ENCODE peak calls at places on chromosomes 12 and 14, in five cellular contexts. V, K, C, U and H are unnamed samples.

GRCh38 chr14:37709419-37710195 is 114.2 kb downstream of the TTC6 start:
- DNase-seq in V (peak; percentile 8), K (peak; percentile 45), U (no peak), C (no peak), H (peak; percentile 28)

GRCh38 chr14:64137657-64138290 is 156.4 kb downstream of the ESR2 start:
- DNase-seq in V (no peak), U (peak; percentile 27), K (no peak), C (no peak), H (peak; percentile 7)

GRCh38 chr14:60250318-60251035 is 1.5 kb downstream of the PPM1A start:
- DNase-seq in V (no peak), U (no peak), C (no peak), K (peak; percentile 45), H (no peak)

GRCh38 chr12:109274381-109274780 is 34.7 kb downstream of the FOXN4 start:
- DNase-seq in U (no peak), K (no peak), V (no peak), C (no peak), H (no peak)

GRCh38 chr14:76314521-76314951 is 61.4 kb upstream of the ESRRB start:
- DNase-seq in V (no peak), C (no peak), U (no peak), K (no peak), H (no peak)

GRCh38 chr12:56081393-56082347 is 1.7 kb downstream of the ERBB3 start:
- DNase-seq in V (no peak), C (no peak), U (no peak), K (no peak), H (no peak)

GRCh38 chr12:98678946-98679610 is 34.0 kb downstream of the APAF1 start:
- DNase-seq in U (no peak), C (no peak), V (no peak), K (no peak), H (no peak)

GRCh38 chr14:77278461-77279230 is 7.6 kb upstream of the NGB start:
- DNase-seq in C (no peak), U (no peak), K (no peak), V (no peak), H (no peak)

GRCh38 chr12:90280033-90280432 is 571.4 kb upstream of the ATP2B1 start:
- DNase-seq in K (peak; percentile 73), U (no peak), C (no peak), V (peak; percentile 82), H (no peak)

GRCh38 chr12:45648070-45648469 is 81.4 kb upstream of the ARID2 start:
- DNase-seq in U (no peak), K (no peak), C (no peak), V (no peak), H (no peak)

GRCh38 chr14:105496831-105497591 is 6.0 kb downstream of the TEDC1 start:
- DNase-seq in U (no peak), K (no peak), V (no peak), C (no peak), H (no peak)

GRCh38 chr14:80202888-80203562 is 8.3 kb downstream of the DIO2 start:
- DNase-seq in U (no peak), C (no peak), K (peak; percentile 6), V (no peak), H (no peak)
- TF ChIP-seq CTCF in U (no peak), C (peak; percentile 68), K (peak; percentile 63), V (no peak), H (peak; percentile 69)

DNA sequence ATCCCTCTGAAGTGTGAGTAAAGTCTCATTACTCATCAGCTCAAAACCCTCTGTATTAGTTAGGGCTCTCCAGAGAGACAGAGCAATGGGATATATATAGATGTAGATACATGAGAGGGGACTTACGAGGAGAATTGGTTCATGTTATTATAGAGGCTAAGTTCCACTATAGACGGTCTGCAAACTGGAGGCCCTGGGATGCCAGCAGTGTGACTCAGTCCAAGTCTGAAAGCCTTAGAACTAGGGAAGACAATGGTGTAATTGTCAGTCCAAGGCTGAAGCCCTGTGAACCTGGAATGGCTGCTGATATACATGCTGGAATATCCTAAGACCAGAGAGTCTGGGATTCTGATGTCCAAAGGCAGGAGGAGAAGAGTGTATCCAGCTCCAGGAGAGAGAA is 57.3 kb upstream of the CEP83 start:
- DNase-seq in K (no peak), C (no peak), V (peak; percentile 9), U (no peak), H (no peak)
- TF ChIP-seq CTCF in K (no peak), C (no peak), V (no peak), U (no peak), H (no peak)

GRCh38 chr14:102293784-102294183 is 11.2 kb downstream of the MOK start:
- DNase-seq in K (no peak), V (no peak), C (no peak), U (no peak), H (no peak)

GRCh38 chr14:102292446-102292845 is 12.5 kb downstream of the MOK start:
- DNase-seq in V (no peak), K (no peak), C (no peak), U (no peak), H (no peak)

GRCh38 chr14:102297436-102298170 is 7.4 kb downstream of the MOK start:
- DNase-seq in K (no peak), V (no peak), C (no peak), U (no peak), H (no peak)

GRCh38 chr14:102295301-102295700 is 9.7 kb downstream of the MOK start:
- DNase-seq in V (no peak), U (no peak), C (no peak), K (peak; percentile 29), H (peak; percentile 35)
- TF ChIP-seq CTCF in V (peak; percentile 31), U (no peak), C (no peak), K (peak; percentile 5), H (peak; percentile 77)

GRCh38 chr14:24011051-24011450 is 22.3 kb downstream of the DHRS4L2 start:
- DNase-seq in V (no peak), C (no peak), K (no peak), U (no peak), H (no peak)

GRCh38 chr14:24013654-24014514 is 25.2 kb downstream of the DHRS4L2 start:
- DNase-seq in K (peak; percentile 71), U (peak; percentile 32), V (peak; percentile 57), C (peak; percentile 67), H (peak; percentile 57)
- TF ChIP-seq CTCF in K (peak; percentile 77), U (peak; percentile 82), V (peak; percentile 70), C (peak; percentile 89), H (peak; percentile 97)

DNA sequence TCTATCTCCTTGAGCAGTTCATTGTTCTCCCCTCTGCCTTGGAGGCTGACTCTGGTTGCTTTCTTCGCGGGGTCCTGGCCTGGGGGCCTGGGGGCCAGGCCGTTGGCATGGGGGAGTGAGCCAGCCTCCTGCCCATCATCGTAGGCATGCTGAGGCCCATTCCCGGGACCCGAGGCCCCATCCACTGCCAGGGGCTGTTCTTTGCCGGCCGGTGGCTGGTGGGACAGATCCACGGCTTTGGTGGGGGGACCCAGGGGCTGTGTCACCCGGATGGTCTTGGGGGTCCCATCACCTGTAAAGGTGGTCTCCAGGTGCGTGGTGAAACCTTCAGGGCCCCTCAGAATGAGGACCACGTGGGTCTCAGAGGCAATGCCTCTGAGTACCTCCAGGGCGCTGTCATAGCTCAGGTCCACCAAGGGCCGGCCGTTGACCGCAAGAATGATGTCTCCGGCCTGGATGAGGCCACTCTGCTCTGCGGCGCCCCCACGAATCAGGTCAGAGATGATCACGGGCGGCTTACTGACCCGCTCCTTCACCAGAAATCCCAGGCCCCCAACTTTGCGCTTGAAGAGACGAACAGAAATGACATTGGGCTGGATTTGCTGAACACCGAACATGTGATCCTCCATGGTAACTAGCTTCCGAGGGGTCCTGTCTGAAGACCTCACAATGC is 30.8 kb downstream of the NOS1 start:
- DNase-seq in V (no peak), C (no peak), K (no peak), U (no peak), H (no peak)
- TF ChIP-seq CTCF in V (no peak), C (no peak), K (no peak), U (no peak), H (no peak)

GRCh38 chr14:104134061-104134965 is 4.1 kb upstream of the KIF26A start:
- DNase-seq in K (no peak), C (no peak), U (peak; percentile 7), V (no peak), H (no peak)

GRCh38 chr14:104135121-104135903 is 3.1 kb upstream of the KIF26A start:
- DNase-seq in U (peak; percentile 5), V (no peak), K (peak; percentile 6), C (no peak), H (no peak)

GRCh38 chr14:104131968-104132732 is 6.2 kb upstream of the KIF26A start:
- DNase-seq in C (no peak), K (no peak), V (no peak), U (peak; percentile 2), H (no peak)

GRCh38 chr14:104132981-104133380 is 5.4 kb upstream of the KIF26A start:
- DNase-seq in U (peak; percentile 2), V (no peak), K (no peak), C (no peak), H (no peak)

GRCh38 chr14:104133496-104133895 is 4.9 kb upstream of the KIF26A start:
- DNase-seq in V (no peak), U (peak; percentile 2), C (no peak), K (no peak), H (no peak)
- TF ChIP-seq CTCF in V (no peak), U (no peak), C (no peak), K (no peak), H (no peak)

GRCh38 chr12:129886541-129886940 is 17.3 kb downstream of the TMEM132D start:
- DNase-seq in C (no peak), U (no peak), V (no peak), K (no peak), H (no peak)
- TF ChIP-seq CTCF in C (no peak), U (no peak), V (no peak), K (no peak), H (no peak)

DNA sequence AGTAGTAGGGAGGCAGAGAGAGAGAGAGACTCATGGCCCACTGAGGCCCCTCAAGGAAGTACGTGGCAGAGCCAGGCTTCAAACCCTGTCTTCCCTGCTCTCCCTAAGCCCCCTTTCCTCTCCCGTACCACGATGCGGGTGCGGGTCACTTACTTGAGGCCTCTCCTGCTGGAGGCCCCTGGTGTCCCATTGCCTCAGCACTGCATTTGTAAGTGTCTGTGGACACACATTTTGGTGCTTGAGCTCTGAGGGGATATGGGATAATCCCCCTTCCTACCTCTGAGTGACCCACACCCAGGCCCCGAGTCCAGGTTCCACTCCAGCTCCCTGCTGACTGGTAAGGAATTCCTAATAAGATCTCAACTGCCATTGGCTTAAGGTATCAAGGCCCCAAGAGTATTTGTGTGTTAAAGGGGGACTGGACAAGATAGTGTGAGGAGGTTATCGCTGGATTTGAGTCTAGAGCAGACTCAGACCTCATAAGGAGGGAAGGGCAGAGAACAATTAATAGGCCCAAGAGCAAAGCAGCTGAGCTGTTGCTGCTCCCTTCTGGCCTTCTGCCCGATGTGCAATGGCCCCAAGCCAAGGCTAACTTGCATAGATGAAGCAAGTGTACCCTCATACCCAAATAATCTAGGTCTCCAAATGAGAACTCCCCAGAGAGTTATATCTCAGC is 71.9 kb downstream of the CRACR2A start:
- DNase-seq in V (no peak), C (peak; percentile 28), U (peak; percentile 73), K (peak; percentile 23), H (no peak)
- TF ChIP-seq CTCF in V (no peak), C (peak; percentile 34), U (no peak), K (peak; percentile 41), H (no peak)

GRCh38 chr14:100904307-100905019 is 941 bp upstream of the RTL1 start:
- DNase-seq in C (no peak), U (peak; percentile 48), V (no peak), K (no peak), H (no peak)
- TF ChIP-seq CTCF in C (peak; percentile 41), U (no peak), V (peak; percentile 12), K (no peak), H (peak; percentile 55)